ENCODE peak calls at places on chromosomes 16 and 17, in five cellular contexts. C is WTC11; E is ascending aorta; L is stimulated activated CD4-positive, alpha-beta T cell treated with anti-CD3 and anti-CD28 coated beads, Interleukin-1b, Interleukin-23, amount 100 ng/mL, for 48 hours; W is transverse colon. Q is an unnamed sample.

GRCh38 chr16:84357191-84357651 is 11.1 kb upstream of the ATP2C2 start:
- DNase-seq in E (no peak), C (no peak), L (peak), W (no peak), Q (no peak)

GRCh38 chr16:67212766-67213165 is 13.8 kb downstream of the ELMO3 start:
- DNase-seq in C (no peak), L (no peak), E (no peak), W (no peak), Q (no peak)

GRCh38 chr16:61879306-61879705 is 156.9 kb downstream of the CDH8 start:
- DNase-seq in W (no peak), L (no peak), E (no peak), C (no peak), Q (no peak)

GRCh38 chr16:86682219-86682904 is 104.0 kb downstream of the FOXL1 start:
- DNase-seq in C (no peak), L (no peak), E (no peak), W (no peak), Q (no peak)

GRCh38 chr16:31008154-31008950 is 2.1 kb downstream of the STX1B start:
- DNase-seq in E (no peak), L (no peak), W (no peak), C (no peak), Q (no peak)

GRCh38 chr17:68289936-68290267 is 1.0 kb downstream of the SLC16A6 start:
- DNase-seq in E (no peak), C (no peak), L (no peak), W (no peak), Q (no peak)

GRCh38 chr17:47257651-47258339 is 4.2 kb downstream of the ITGB3 start:
- DNase-seq in L (no peak), E (no peak), C (no peak), W (no peak), Q (no peak)

GRCh38 chr17:46765491-46765890 is 53.0 kb downstream of the WNT3 start:
- DNase-seq in E (no peak), C (no peak), L (no peak), W (no peak), Q (no peak)

GRCh38 chr16:80824623-80825364 is 20.4 kb upstream of the CDYL2 start:
- DNase-seq in E (no peak), W (peak), C (peak), L (peak), Q (no peak)

GRCh38 chr17:77298811-77299210 is 158.0 kb downstream of the SEC14L1 start:
- DNase-seq in C (no peak), L (no peak), E (no peak), W (no peak), Q (no peak)